ENCODE peak calls at places on chromosomes 2 and 18, in five cellular contexts. G is neural progenitor cell, S is PC-3, Z is cardiac muscle cell, N is spleen. H is an unnamed sample.

GRCh38 chr18:42564761-42565160 is 550.7 kb downstream of the RIT2 start:
- DNase-seq in Z (no peak), G (peak; percentile 34), N (no peak), S (no peak), H (peak; percentile 11)

GRCh38 chr18:51070545-51070944 is 40.5 kb downstream of the SMAD4 start:
- DNase-seq in N (no peak), G (no peak), Z (no peak), S (peak; percentile 48), H (no peak)

GRCh38 chr2:16093639-16094447 is 153.5 kb downstream of the MYCN start:
- DNase-seq in N (no peak), Z (no peak), S (no peak), G (no peak), H (no peak)

GRCh38 chr2:6224267-6224666 is 532.1 kb downstream of the SOX11 start:
- DNase-seq in G (no peak), N (peak; percentile 78), S (no peak), Z (no peak), H (no peak)

GRCh38 chr2:234422895-234423505 is 73.9 kb downstream of the ARL4C start:
- DNase-seq in G (no peak), Z (no peak), N (peak; percentile 83), S (no peak), H (no peak)

GRCh38 chr2:227326783-227327182 is 1.7 kb downstream of the MFF start:
- DNase-seq in G (no peak), N (no peak), Z (no peak), S (no peak), H (no peak)

GRCh38 chr2:24083567-24084385 is 858 bp downstream of the TP53I3 start:
- DNase-seq in G (peak; percentile 91), Z (peak; percentile 95), N (no peak), S (peak; percentile 65), H (peak; percentile 92)

GRCh38 chr2:234823877-234824376 is 127.9 kb upstream of the SH3BP4 start:
- DNase-seq in G (peak; percentile 33), N (no peak), Z (no peak), S (peak; percentile 92), H (no peak)

GRCh38 chr18:23143059-23143831 is 8.0 kb downstream of the CABLES1 start:
- DNase-seq in Z (no peak), G (no peak), S (peak; percentile 74), N (no peak), H (no peak)

GRCh38 chr18:8969639-8970378 is 132.7 kb upstream of the NDUFV2 start:
- DNase-seq in G (no peak), S (peak; percentile 87), Z (no peak), N (no peak), H (no peak)

GRCh38 chr2:232988444-232988843 is 24.6 kb downstream of the NGEF start:
- DNase-seq in N (peak; percentile 10), S (peak; percentile 98), G (no peak), Z (no peak), H (no peak)

GRCh38 chr2:207503234-207503633 is 26.5 kb upstream of the CREB1 start:
- DNase-seq in G (no peak), Z (peak; percentile 11), N (no peak), S (no peak), H (no peak)

GRCh38 chr18:8898990-8899389 is 193.6 kb downstream of the MTCL1 start:
- DNase-seq in N (no peak), Z (no peak), S (no peak), G (no peak), H (no peak)

GRCh38 chr2:3958969-3959368 is 255.6 kb downstream of the DCDC2C start:
- DNase-seq in S (no peak), Z (no peak), N (no peak), G (peak; percentile 31), H (no peak)

GRCh38 chr18:51195086-51195601 is 2.3 kb downstream of the MEX3C start:
- DNase-seq in S (no peak), Z (no peak), N (no peak), G (peak; percentile 8), H (no peak)

GRCh38 chr2:233418052-233418760 is 63.9 kb downstream of the DGKD start:
- DNase-seq in G (no peak), N (no peak), S (peak; percentile 34), Z (no peak), H (no peak)

GRCh38 chr2:39508243-39508642 is 71.2 kb upstream of the MAP4K3 start:
- DNase-seq in Z (no peak), G (no peak), N (no peak), S (peak; percentile 31), H (no peak)

GRCh38 chr2:138421971-138422335 is 79.6 kb upstream of the SPOPL start:
- DNase-seq in N (no peak), Z (no peak), G (no peak), S (peak; percentile 88), H (no peak)

GRCh38 chr18:47797126-47797525 is 133.3 kb downstream of the SMAD2 start:
- DNase-seq in Z (no peak), S (no peak), G (no peak), N (no peak), H (no peak)

GRCh38 chr2:75476778-75477177 is 84.0 kb downstream of the EVA1A start:
- DNase-seq in N (no peak), G (peak; percentile 31), S (no peak), Z (peak; percentile 18), H (no peak)

GRCh38 chr2:106183093-106183837 is 10.8 kb downstream of the UXS1 start:
- DNase-seq in G (no peak), S (no peak), Z (no peak), N (no peak), H (no peak)

GRCh38 chr2:141947715-141948114 is 183.1 kb downstream of the LRP1B start:
- DNase-seq in N (no peak), S (no peak), Z (no peak), G (no peak), H (no peak)

GRCh38 chr18:7958081-7958896 is 391.2 kb downstream of the PTPRM start:
- DNase-seq in Z (no peak), N (no peak), S (peak; percentile 74), G (no peak), H (no peak)

GRCh38 chr2:64713686-64714085 is 60.0 kb upstream of the SERTAD2 start:
- DNase-seq in N (no peak), G (no peak), Z (no peak), S (no peak), H (no peak)

GRCh38 chr18:14747513-14748474 is at the start of gene ANKRD30B:
- DNase-seq in Z (no peak), N (no peak), S (no peak), G (no peak), H (no peak)

GRCh38 chr2:176122266-176122632 is 270 bp upstream of the HOXD9 start:
- DNase-seq in S (no peak), G (peak; percentile 65), N (peak; percentile 75), Z (no peak), H (no peak)

GRCh38 chr2:32553829-32554432 is 73.9 kb upstream of the TTC27 start:
- DNase-seq in N (no peak), S (peak; percentile 54), G (peak; percentile 37), Z (peak; percentile 52), H (peak; percentile 52)

GRCh38 chr2:158006961-158007664 is 94.6 kb upstream of the UPP2 start:
- DNase-seq in S (no peak), G (peak; percentile 13), N (no peak), Z (peak; percentile 53), H (no peak)

GRCh38 chr2:2166844-2167243 is 164.2 kb downstream of the MYT1L start:
- DNase-seq in G (no peak), S (no peak), N (no peak), Z (no peak), H (no peak)

GRCh38 chr18:36735130-36735529 is 93.7 kb downstream of the TPGS2 start:
- DNase-seq in N (no peak), Z (no peak), S (no peak), G (no peak), H (no peak)

DNA sequence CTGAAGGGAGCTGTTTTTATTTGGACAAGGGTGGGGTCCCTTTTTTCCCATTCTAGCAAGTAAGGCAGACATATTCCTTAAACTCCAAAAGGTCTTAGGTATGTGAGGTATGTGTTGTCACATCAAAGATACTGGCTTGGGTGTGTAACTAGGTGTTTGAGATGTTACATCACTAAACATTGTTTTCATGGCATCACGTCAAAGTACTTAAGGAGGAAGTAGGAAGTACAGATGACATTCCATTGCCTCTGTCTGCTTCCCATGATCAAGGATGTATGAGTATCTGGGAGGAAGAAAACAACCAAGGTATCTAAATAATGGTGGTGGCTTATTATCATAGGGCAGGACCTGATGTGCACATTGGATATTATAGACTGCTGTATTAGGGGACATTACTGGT is 39.3 kb downstream of the CD302 start:
- DNase-seq in N (no peak), G (no peak), Z (no peak), S (no peak), H (no peak)
- H3K4me1 ChIP-seq in N (peaks cover 2% of the 10 kb centered on the region), G (no peaks in the 10 kb centered on the region), Z (peaks cover 4% of the 10 kb centered on the region), S (no peaks in the 10 kb centered on the region), H (no peaks in the 10 kb centered on the region)

DNA sequence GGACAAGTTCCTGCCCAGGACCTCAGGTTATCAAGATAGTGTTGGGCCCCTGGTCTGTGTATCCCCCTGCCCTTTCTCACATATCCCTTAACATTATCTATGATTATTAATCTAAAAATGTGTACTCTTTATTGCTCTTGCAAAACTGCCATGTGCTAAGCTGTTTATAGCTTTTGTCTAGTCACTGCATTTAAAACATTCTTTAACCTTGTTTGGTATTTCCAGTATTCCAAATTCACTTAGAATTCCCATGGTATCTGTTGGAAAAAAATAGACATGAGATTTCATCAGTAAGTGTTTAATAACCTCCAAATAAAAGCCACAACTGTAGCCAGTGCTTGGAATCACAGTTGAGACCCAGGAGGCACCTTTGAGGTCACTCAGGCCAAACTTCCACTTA is 16.2 kb upstream of the GLS start:
- DNase-seq in G (no peak), N (no peak), S (no peak), Z (no peak), H (no peak)
- H3K4me1 ChIP-seq in G (peaks cover 8% of the 10 kb centered on the region), N (no peaks in the 10 kb centered on the region), S (peaks cover 5% of the 10 kb centered on the region), Z (peaks cover 23% of the 10 kb centered on the region), H (peaks cover 13% of the 10 kb centered on the region)

DNA sequence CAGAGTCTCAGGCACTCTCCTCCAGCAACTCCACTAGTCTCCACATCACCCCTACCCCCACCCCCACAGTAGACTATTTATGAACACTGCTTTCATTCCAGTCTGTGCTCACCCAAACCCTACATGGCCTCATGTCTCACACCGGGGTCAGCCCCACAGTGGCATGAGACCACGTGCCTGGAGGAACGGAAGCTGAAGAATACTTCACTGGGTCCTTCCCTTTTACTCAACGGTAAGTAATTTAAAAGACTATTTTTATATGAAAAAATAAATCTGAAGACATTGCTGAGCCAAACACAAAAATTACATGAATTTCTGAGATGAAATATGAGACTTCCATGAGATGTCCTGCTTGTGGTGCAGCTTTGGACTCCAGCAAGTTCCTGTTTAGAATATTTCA is 47.6 kb downstream of the SLC14A1 start:
- DNase-seq in Z (no peak), N (no peak), G (no peak), S (no peak), H (no peak)
- H3K4me1 ChIP-seq in Z (peaks cover 5% of the 10 kb centered on the region), N (peaks cover 19% of the 10 kb centered on the region), G (no peaks in the 10 kb centered on the region), S (peaks cover 14% of the 10 kb centered on the region), H (no peaks in the 10 kb centered on the region)

DNA sequence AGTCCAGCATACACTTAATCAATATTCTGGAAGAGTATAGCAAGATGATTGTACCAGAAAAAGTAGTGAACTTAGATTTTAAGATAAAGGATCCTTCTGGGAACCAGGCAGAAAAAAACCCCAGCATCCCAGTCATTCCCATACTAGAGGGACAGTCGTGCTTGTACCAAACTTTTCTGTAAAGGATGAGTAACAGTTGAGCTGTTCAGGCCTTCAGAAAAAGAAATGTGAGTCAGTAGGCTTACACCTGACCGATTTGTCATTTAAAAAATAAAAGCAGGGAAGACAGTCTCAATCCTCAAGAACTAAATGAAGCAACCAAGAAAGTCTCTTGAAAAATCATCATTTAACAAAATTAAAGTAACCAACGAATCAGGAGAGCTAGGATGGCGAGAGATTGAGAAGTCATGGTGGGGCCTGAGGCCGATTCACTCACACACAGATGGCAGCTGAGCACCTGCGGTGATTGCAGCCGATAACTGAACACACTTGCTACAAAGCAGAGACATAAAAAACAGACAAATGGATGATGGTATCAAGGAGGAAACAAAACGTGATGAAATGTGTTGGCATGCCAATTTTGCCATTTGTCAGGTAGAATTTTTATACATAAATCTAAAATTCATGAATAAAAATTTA is 170.0 kb upstream of the ALKAL2 start:
- DNase-seq in N (no peak), S (peak; percentile 61), Z (no peak), G (no peak), H (no peak)
- H3K4me1 ChIP-seq in N (peaks cover 9% of the 10 kb centered on the region), S (peaks cover 7% of the 10 kb centered on the region), Z (no peaks in the 10 kb centered on the region), G (peaks cover 9% of the 10 kb centered on the region), H (peaks cover 4% of the 10 kb centered on the region)

H was measured in HAP-1.